ENCODE peak calls at places on chromosome 1, in four cellular contexts. E, U, D and B are unnamed samples.

GRCh38 chr1:180540697-180541594 is 17.8 kb upstream of the OVAAL start:
- DNase-seq in E (no peak), U (no peak), D (no peak), B (no peak)

GRCh38 chr1:183652107-183652506 is 1.0 kb downstream of the APOBEC4 start:
- DNase-seq in E (no peak), U (no peak), D (no peak), B (no peak)

GRCh38 chr1:233520510-233521191 is 93.3 kb upstream of the KCNK1 start:
- DNase-seq in E (no peak), U (no peak), D (no peak), B (no peak)

GRCh38 chr1:226181996-226182714 is 4.4 kb downstream of the ACBD3 start:
- DNase-seq in E (peak), U (peak), D (no peak), B (peak)

GRCh38 chr1:226656601-226657277 is 82.3 kb downstream of the ITPKB start:
- DNase-seq in E (no peak), U (peak), D (peak), B (no peak)

GRCh38 chr1:29415156-29415830 is 179.0 kb downstream of the PTPRU start:
- DNase-seq in E (no peak), U (no peak), D (no peak), B (no peak)

GRCh38 chr1:56098956-56099355 is 480.4 kb downstream of the PLPP3 start:
- DNase-seq in E (no peak), U (no peak), D (no peak), B (no peak)

GRCh38 chr1:22207605-22208264 is 64.8 kb upstream of the WNT4 start:
- DNase-seq in E (no peak), U (no peak), D (peak), B (no peak)

GRCh38 chr1:235253219-235253640 is 74.7 kb downstream of the ARID4B start:
- DNase-seq in E (peak), U (no peak), D (no peak), B (no peak)

GRCh38 chr1:185646202-185646683 is 87.9 kb upstream of the HMCN1 start:
- DNase-seq in E (peak), U (no peak), D (no peak), B (no peak)

GRCh38 chr1:204961765-204962419 is 81.1 kb upstream of the CNTN2 start:
- DNase-seq in E (no peak), U (no peak), D (no peak), B (no peak)

GRCh38 chr1:99644302-99645004 is 1.5 kb upstream of the PALMD start:
- DNase-seq in E (no peak), U (no peak), D (no peak), B (no peak)

GRCh38 chr1:186178426-186179043 is 196.5 kb downstream of the TPR start:
- DNase-seq in E (no peak), U (no peak), D (no peak), B (no peak)

GRCh38 chr1:182615468-182616129 is 11.4 kb upstream of the RGS16 start:
- DNase-seq in E (peak), U (no peak), D (peak), B (peak)

GRCh38 chr1:26537951-26538352 is 8.4 kb downstream of the RPS6KA1 start:
- DNase-seq in E (no peak), U (peak), D (no peak), B (no peak)

GRCh38 chr1:48803474-48803873 is 26.8 kb upstream of the BEND5 start:
- DNase-seq in E (no peak), U (no peak), D (no peak), B (no peak)

GRCh38 chr1:229027158-229027557 is 243.8 kb upstream of the RAB4A start:
- DNase-seq in E (no peak), U (no peak), D (no peak), B (no peak)

GRCh38 chr1:111449703-111450017 is 396 bp downstream of the ATP5PB start:
- DNase-seq in E (no peak), U (no peak), D (no peak), B (no peak)

GRCh38 chr1:237111807-237112206 is 69.8 kb downstream of the RYR2 start:
- DNase-seq in E (no peak), U (no peak), D (no peak), B (no peak)

GRCh38 chr1:84959294-84959693 is 37.6 kb downstream of the MCOLN2 start:
- DNase-seq in E (no peak), U (no peak), D (no peak), B (no peak)